ENCODE peak calls at places on chromosome 3, in ten cellular contexts. O is ovary; Z is fibroblast of mammary gland; Q is SK-N-SH; W is nephron progenitor cell; A is CD8-positive, alpha-beta T cell; S is lower leg skin; L is AG09309; C is WTC11; Y is GM06990. T is an unnamed sample.

GRCh38 chr3:36557021-36557707 is 176.9 kb downstream of the STAC start:
- DNase-seq in Y (peak), O (no peak), L (no peak), C (no peak), Z (no peak), S (no peak), A (no peak), W (no peak), Q (no peak), T (no peak)

GRCh38 chr3:172289583-172289982 is 158.7 kb downstream of the GHSR start:
- DNase-seq in O (no peak), Q (peak), A (no peak), C (peak), S (no peak), L (no peak), Z (no peak), W (no peak), Y (peak), T (no peak)

GRCh38 chr3:188097786-188098185 is 56.2 kb upstream of the LPP start:
- DNase-seq in C (no peak), Q (no peak), S (no peak), Y (no peak), L (no peak), A (no peak), O (no peak), W (no peak), Z (no peak), T (no peak)

GRCh38 chr3:183634707-183635106 is 716 bp upstream of the KLHL24 start:
- DNase-seq in C (no peak), Z (no peak), Y (no peak), L (no peak), S (no peak), A (no peak), Q (no peak), O (no peak), W (no peak), T (no peak)

GRCh38 chr3:53820756-53821580 is 25.3 kb downstream of the CHDH start:
- DNase-seq in Y (no peak), Q (no peak), A (no peak), C (no peak), L (no peak), W (no peak), O (no peak), S (no peak), Z (no peak), T (no peak)

GRCh38 chr3:60765788-60766187 is 485.5 kb downstream of the FHIT start:
- DNase-seq in A (no peak), C (no peak), O (no peak), L (no peak), S (no peak), Z (no peak), W (no peak), Q (no peak), Y (no peak), T (no peak)

GRCh38 chr3:158539414-158540014 is 31.5 kb upstream of the MLF1 start:
- DNase-seq in W (peak), C (no peak), Q (peak), O (peak), Z (peak), Y (peak), S (no peak), L (no peak), A (peak), T (no peak)

GRCh38 chr3:134965849-134966248 is 170.8 kb downstream of the EPHB1 start:
- DNase-seq in O (no peak), C (no peak), S (no peak), L (no peak), Z (no peak), A (no peak), Y (no peak), Q (no peak), W (no peak), T (no peak)

GRCh38 chr3:110656394-110656793 is 415.2 kb upstream of the NECTIN3 start:
- DNase-seq in C (no peak), S (no peak), Q (no peak), Z (no peak), O (no peak), L (no peak), W (no peak), Y (no peak), A (no peak), T (no peak)

GRCh38 chr3:88188436-88188835 is 38.7 kb downstream of the C3orf38 start:
- DNase-seq in S (no peak), W (no peak), Y (no peak), C (no peak), Q (peak), L (no peak), O (no peak), Z (peak), A (no peak), T (no peak)

GRCh38 chr3:139537325-139537724 is 2.2 kb downstream of the RBP1 start:
- DNase-seq in C (no peak), Z (peak), Q (peak), O (no peak), L (no peak), Y (no peak), S (no peak), A (no peak), W (no peak), T (no peak)

GRCh38 chr3:111165411-111165810 is 93.8 kb downstream of the NECTIN3 start:
- DNase-seq in S (no peak), L (no peak), W (no peak), Y (no peak), C (no peak), A (no peak), Q (no peak), Z (no peak), O (no peak), T (no peak)

GRCh38 chr3:115272036-115272824 is 125.1 kb upstream of the ZBTB20 start:
- DNase-seq in A (no peak), Q (peak), Z (peak), Y (no peak), C (no peak), L (peak), O (no peak), W (no peak), S (no peak), T (no peak)

GRCh38 chr3:141452045-141452444 is 34.8 kb upstream of the RASA2 start:
- DNase-seq in A (peak), W (no peak), S (no peak), Z (peak), L (no peak), C (no peak), O (no peak), Q (no peak), Y (no peak), T (no peak)

DNA sequence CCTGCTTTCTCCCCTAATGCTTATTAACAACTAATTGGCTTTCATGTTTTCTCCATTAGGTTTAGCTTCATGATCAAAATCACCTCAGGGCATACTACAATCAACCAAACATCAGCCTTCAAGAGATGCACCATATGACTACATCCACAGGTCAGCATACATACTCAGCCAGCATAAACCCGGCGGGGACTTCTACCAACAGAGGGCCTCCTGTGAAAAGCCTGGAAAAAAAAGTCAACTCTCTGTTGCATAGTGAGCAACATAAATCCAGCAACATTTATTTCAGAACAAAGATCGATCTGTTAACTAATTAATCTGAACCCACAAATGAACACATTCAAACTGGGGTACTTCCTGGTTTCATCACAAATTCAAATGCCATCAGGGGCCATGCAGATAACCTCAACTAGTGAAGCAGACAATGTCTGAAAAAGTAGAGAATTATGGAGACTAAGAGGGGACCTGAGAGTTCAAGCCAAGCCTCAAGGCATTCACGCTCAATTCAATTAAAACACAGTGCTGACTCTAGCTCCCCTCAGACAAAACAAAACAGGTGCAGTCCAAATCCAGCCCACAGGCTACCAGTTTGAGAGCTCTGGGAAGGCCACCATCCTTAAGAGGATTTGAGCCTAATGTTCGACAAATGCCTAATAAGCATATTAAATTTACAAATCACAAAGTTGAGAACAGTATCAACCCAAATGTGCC is 124.5 kb downstream of the MAGI1 start:
- DNase-seq in O (no peak), C (no peak), Y (no peak), L (no peak), S (no peak), W (no peak), Z (no peak), Q (no peak), A (no peak), T (no peak)
- TF ChIP-seq CTCF in O (no peak), C (no peak), Y (no peak), L (peak), S (no peak), W (no peak), Z (peak), Q (peak), A (no peak), T (no peak)

GRCh38 chr3:119428538-119428937 is 34.9 kb downstream of the TMEM39A start:
- DNase-seq in Q (no peak), S (no peak), C (peak), W (no peak), Z (peak), Y (no peak), L (no peak), A (no peak), O (no peak), T (no peak)
- TF ChIP-seq CTCF in Q (no peak), S (no peak), C (no peak), W (no peak), Z (peak), Y (no peak), L (no peak), A (no peak), O (no peak), T (no peak)

DNA sequence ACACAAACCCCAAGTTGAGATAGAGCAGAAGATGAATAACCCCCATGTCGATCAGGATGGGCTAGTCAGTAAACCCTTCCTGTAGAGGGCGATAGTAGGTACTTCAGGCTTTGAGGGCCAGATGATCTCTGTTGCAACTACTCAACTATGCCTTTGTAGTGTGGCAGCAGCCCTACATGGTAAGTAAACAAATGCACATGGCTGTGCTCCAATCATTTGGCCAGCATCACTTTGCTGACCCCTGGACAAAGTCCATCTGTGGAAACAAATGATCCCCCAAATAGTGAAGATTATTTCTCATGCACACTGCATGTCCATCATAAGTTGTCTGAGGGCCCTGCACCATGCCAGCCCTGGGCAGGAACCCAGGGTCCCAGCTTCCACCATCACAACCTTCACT is 402.2 kb upstream of the PROK2 start:
- DNase-seq in Y (no peak), S (no peak), C (no peak), Q (no peak), W (no peak), O (no peak), A (no peak), Z (no peak), L (no peak), T (no peak)
- TF ChIP-seq CTCF in Y (peak), S (no peak), C (no peak), Q (no peak), W (no peak), O (no peak), A (no peak), Z (peak), L (no peak), T (no peak)

GRCh38 chr3:148991219-148992026 is at the start of gene GYG1:
- DNase-seq in Y (peak), O (peak), W (peak), C (peak), A (peak), S (peak), Z (peak), L (peak), Q (peak), T (peak)
- TF ChIP-seq CTCF in Y (peak), O (peak), W (peak), C (no peak), A (peak), S (no peak), Z (no peak), L (peak), Q (peak), T (no peak)

GRCh38 chr3:46408853-46409252 is 1.8 kb downstream of the CCRL2 start:
- DNase-seq in S (no peak), W (no peak), Q (no peak), Z (no peak), C (peak), Y (no peak), O (no peak), A (no peak), L (no peak), T (no peak)
- TF ChIP-seq CTCF in S (no peak), W (no peak), Q (no peak), Z (no peak), C (no peak), Y (no peak), O (no peak), A (no peak), L (no peak), T (no peak)

T was measured in activated B cell treated with CpG ODN at 0.5 μM for 24 hours.